ENCODE peak calls at places on chromosomes 2 and 18, in four cellular contexts. C, Q, A and D are unnamed samples.

GRCh38 chr2:163182764-163183354 is 344.3 kb upstream of the KCNH7 start:
- DNase-seq in C (peak), Q (no peak), A (no peak), D (no peak)

GRCh38 chr2:233053928-233054774 is 6.0 kb upstream of the INPP5D start:
- DNase-seq in C (peak), Q (peak), A (peak), D (peak)

GRCh38 chr2:196957881-196958525 is 31.5 kb upstream of the PGAP1 start:
- DNase-seq in C (no peak), Q (no peak), A (no peak), D (no peak)

GRCh38 chr2:229153307-229153706 is 117.8 kb downstream of the PID1 start:
- DNase-seq in C (no peak), Q (no peak), A (no peak), D (no peak)

GRCh38 chr2:85924522-85924921 is 35.7 kb upstream of the ST3GAL5 start:
- DNase-seq in C (no peak), Q (no peak), A (no peak), D (no peak)

GRCh38 chr2:169945515-169945914 is 118.3 kb downstream of the UBR3 start:
- DNase-seq in C (no peak), Q (no peak), A (no peak), D (no peak)

GRCh38 chr2:21836766-21837543 is 713.2 kb downstream of the TDRD15 start:
- DNase-seq in C (no peak), Q (no peak), A (no peak), D (no peak)

GRCh38 chr2:237397072-237397471 is 16.9 kb downstream of the COL6A3 start:
- DNase-seq in C (no peak), Q (no peak), A (no peak), D (no peak)

GRCh38 chr2:207185372-207185771 is 19.6 kb upstream of the KLF7 start:
- DNase-seq in C (no peak), Q (no peak), A (no peak), D (no peak)

GRCh38 chr2:144479659-144480058 is 40.3 kb downstream of the ZEB2 start:
- DNase-seq in C (no peak), Q (no peak), A (no peak), D (no peak)

DNA sequence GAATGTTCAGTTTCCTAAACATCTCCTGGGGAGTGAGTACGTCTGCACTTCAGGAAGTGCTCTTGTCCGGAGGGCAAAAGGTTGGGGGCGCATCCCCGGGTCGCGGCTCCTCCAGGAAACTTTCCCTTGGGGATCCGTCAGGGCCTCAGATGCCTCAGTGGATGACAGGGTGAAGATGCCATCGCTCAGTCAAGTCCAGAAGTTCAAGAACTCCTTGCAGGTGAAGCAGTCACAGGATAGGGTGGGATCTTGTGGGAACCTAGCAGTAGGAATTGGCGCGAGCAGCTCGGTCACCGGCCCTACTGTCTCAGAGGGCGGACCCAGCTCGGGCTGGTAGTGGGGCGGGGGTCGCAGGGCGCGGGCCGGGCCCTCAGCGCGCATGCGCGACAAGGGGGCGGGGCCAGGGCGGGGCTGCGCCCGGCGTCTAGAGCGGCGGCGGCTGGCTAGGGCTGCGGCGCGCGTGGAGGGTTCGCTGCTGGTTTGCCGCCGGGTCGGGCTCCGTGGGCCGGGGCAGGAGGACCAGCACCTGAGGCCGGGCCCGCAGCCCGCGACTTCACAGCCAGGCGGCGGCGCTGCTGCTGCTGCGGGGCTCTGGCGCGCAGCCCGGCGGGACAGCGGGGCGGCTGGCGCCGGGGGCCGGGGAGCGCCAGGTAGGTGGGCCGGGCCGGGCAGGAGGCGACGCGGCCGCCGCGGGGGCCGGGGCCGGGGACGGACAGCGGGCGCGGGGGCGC is at the start of gene INPP4A:
- DNase-seq in C (peak), Q (peak), A (peak), D (peak)
- TF ChIP-seq ZNF274 in C (no peak), Q (peak), A (no peak), D (no peak)

GRCh38 chr2:146821836-146822316 is 1023.0 kb upstream of the ACVR2A start:
- DNase-seq in C (no peak), Q (no peak), A (no peak), D (no peak)

GRCh38 chr2:146820672-146821071 is 1024.2 kb upstream of the ACVR2A start:
- DNase-seq in C (no peak), Q (no peak), A (no peak), D (no peak)

DNA sequence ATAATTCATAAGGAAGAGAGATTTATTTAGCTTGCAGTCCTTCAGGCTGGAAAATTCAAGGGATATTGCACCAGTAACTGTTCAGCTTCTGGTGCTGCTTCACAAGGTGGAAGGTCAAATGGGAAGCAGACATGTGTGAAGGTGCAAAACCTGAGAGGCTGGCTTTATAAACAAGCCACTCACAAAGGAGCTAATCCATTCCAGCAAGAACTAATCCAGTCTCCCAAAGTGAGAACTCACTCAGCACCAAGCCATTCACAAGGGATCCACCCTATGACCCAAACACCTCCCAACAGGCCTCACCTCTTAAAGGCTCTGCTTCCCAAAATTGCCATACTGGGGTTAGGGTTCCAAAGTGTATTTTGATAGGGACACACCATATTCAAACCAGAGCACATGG is 1018.4 kb upstream of the ACVR2A start:
- DNase-seq in C (no peak), Q (no peak), A (no peak), D (no peak)
- TF ChIP-seq ZNF274 in C (no peak), Q (no peak), A (no peak), D (no peak)

DNA sequence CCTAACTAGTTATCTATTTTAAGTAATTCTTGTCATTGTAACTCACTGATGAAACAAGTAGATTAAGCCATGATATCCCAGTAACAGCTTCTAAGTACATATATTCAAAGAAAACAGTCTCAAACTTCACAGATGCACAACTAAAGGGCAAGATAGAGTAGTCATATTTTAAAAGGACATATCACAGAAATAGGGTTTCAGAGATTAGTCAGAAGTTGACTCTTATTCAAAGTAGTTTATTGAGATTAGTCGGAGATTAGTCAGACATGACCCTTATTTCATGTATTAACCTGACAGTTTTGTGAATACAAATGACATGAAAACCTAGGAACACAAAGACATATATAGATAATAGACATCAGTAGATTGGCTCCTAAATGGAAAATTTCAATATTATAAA is 15.9 kb upstream of the CHAC2 start:
- DNase-seq in C (no peak), Q (no peak), A (no peak), D (no peak)
- TF ChIP-seq ZNF274 in C (no peak), Q (no peak), A (no peak), D (no peak)

GRCh38 chr2:26470601-26471260 is 7.2 kb downstream of the OTOF start:
- DNase-seq in C (no peak), Q (no peak), A (no peak), D (no peak)

GRCh38 chr2:26471278-26471677 is 6.6 kb downstream of the OTOF start:
- DNase-seq in C (no peak), Q (no peak), A (no peak), D (no peak)

GRCh38 chr2:26469955-26470354 is 8.0 kb downstream of the OTOF start:
- DNase-seq in C (no peak), Q (no peak), A (no peak), D (no peak)

GRCh38 chr2:26466662-26467310 is 11.1 kb downstream of the OTOF start:
- DNase-seq in C (peak), Q (no peak), A (no peak), D (no peak)

DNA sequence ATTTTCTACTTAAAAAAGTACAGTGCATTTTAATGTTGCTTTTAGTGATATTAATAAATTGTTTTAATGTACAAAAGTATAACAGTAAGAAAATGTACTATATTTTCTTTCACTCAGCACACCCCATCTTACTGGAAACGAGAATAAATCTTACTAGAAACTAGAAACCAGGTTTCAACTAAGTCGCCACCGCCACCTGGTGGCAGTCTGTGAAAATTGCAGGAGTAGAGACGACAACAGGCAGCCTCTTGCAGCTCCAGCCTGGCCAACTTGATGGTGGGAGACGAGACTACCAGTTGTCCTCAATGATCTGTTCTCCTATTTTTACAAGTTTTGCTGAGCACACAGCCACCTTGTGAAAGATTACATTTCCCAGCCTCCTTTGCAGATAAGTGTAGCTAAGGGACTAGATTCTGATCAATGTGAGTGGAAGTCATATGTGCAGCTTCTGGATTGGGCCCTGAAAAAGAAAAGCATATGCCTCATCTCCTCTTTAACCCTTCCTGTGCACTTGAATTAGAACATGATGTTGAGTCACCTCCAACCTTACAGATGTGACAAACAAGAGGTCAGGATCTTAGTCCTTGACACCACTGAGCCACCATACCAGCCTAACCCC is 8.7 kb downstream of the OTOF start:
- DNase-seq in C (peak), Q (peak), A (peak), D (peak)
- TF ChIP-seq ZNF274 in C (no peak), Q (no peak), A (no peak), D (no peak)

GRCh38 chr2:203857656-203858055 is 9.9 kb upstream of the CTLA4 start:
- DNase-seq in C (no peak), Q (no peak), A (no peak), D (no peak)

GRCh38 chr2:203861607-203862006 is 6.0 kb upstream of the CTLA4 start:
- DNase-seq in C (no peak), Q (no peak), A (no peak), D (no peak)

GRCh38 chr2:203858176-203858575 is 9.4 kb upstream of the CTLA4 start:
- DNase-seq in C (no peak), Q (no peak), A (no peak), D (peak)

GRCh38 chr2:203861197-203861596 is 6.4 kb upstream of the CTLA4 start:
- DNase-seq in C (no peak), Q (no peak), A (no peak), D (no peak)

GRCh38 chr2:203859030-203859854 is 8.3 kb upstream of the CTLA4 start:
- DNase-seq in C (no peak), Q (no peak), A (no peak), D (no peak)
- TF ChIP-seq ZNF274 in C (no peak), Q (no peak), A (no peak), D (no peak)

GRCh38 chr2:1542971-1543370 is 129.7 kb downstream of the TPO start:
- DNase-seq in C (no peak), Q (no peak), A (no peak), D (no peak)

GRCh38 chr2:1546023-1546591 is 132.8 kb downstream of the TPO start:
- DNase-seq in C (peak), Q (peak), A (peak), D (peak)

GRCh38 chr2:1546901-1547300 is 133.6 kb downstream of the TPO start:
- DNase-seq in C (peak), Q (no peak), A (no peak), D (no peak)

GRCh38 chr2:1543776-1544477 is 130.7 kb downstream of the TPO start:
- DNase-seq in C (no peak), Q (no peak), A (no peak), D (no peak)

DNA sequence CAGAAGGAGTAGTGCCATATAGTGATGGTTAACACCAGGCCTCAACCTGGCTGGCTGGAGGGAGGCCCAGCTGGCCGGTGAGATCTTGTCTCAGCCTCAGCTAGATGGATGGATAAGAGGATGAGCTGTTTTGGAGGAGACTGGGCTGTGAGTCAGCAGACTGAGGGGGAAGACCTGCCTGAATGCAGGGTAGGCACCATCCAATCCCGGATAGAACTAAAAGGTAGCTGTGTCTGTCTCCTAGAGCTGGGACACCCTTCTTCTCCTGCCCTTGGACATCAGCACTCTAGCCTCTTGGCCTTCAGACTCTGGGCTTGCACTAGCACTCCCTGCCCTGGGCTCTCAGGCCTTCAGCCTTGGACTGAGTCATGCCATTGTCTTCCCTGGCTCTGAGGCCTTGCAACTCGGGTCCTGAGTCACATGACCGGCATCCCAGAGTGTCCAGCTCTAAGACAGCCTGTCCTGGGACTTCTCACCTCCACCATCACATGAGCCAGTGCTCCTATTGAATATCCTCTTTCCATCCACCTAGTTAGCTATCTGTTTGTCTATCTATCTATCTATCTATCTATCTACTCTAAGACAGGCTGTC is 131.3 kb downstream of the TPO start:
- DNase-seq in C (no peak), Q (no peak), A (no peak), D (no peak)
- TF ChIP-seq ZNF274 in C (no peak), Q (no peak), A (no peak), D (no peak)

DNA sequence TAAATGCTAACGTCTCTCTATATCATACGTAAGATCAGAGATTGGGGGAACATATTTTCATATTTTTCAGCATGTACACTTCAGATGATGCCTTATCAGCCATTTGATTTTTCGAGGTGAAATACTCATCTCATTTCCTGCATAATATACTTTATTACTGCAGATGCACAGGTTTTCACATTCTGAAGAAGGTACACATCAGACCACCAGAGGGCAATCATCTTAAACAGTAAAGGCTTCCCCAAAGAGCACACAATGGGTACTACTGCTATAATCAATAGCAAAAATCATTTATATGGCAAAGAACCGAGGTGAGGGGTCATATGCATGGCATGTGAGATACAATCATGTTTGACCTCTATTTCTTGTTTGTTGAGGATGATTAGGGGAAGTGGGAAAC is 118.9 kb downstream of the EPB41L3 start:
- DNase-seq in C (no peak), Q (peak), A (no peak), D (no peak)
- TF ChIP-seq ZNF274 in C (no peak), Q (no peak), A (no peak), D (no peak)

GRCh38 chr18:31499157-31499524 is 1.2 kb downstream of the DSG2 start:
- DNase-seq in C (no peak), Q (no peak), A (no peak), D (no peak)

GRCh38 chr18:31497404-31497710 is 620 bp upstream of the DSG2 start:
- DNase-seq in C (no peak), Q (no peak), A (no peak), D (no peak)

GRCh38 chr18:31498450-31499156 is 626 bp downstream of the DSG2 start:
- DNase-seq in C (peak), Q (no peak), A (no peak), D (no peak)

GRCh38 chr18:31500161-31500688 is 2.2 kb downstream of the DSG2 start:
- DNase-seq in C (no peak), Q (no peak), A (no peak), D (no peak)

DNA sequence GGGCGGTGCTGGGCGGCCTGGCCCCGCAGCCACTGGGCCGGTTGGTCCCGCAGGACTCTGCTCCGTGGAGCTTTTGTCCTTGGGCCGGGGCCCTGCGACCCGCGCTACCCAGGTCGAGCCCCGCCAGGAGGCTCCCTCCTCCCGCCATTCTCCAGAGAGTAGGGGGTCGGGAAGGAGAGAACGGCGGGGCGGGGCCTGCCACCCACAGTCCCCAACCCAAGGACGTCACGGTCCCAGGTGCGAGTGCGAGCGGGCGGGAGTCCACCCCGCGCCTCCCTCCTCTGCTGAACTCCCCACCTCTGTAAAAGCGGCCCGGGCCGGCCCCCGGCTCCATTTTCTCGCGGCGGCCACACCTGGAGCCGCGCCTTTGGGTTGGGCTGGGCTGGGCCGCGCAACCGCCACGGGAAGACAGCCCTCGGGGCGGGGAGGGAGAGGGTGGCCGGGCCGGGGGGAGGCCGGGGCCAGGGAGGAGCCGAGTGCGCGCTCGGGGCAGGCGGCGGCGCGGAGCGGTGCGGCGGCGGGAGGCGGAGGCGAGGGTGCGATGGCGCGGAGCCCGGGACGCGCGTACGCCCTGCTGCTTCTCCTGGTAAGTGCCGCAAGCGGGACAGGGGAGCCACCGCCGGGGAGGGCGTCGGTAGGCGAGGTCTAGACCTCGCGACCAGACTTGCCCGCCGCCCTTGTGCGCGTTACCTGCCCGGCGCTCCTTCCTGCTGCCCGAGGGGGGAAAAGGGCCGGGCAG is at the start of gene DSG2:
- DNase-seq in C (peak), Q (peak), A (peak), D (no peak)
- TF ChIP-seq ZNF274 in C (no peak), Q (peak), A (no peak), D (no peak)